ENCODE peak calls at places on chromosomes 13 and 19, in seven cellular contexts. I is AG09319, W is HFF-Myc, L is WTC11, S is fibroblast of pulmonary artery, X is BE2C, R is transverse colon. P is an unnamed sample.

GRCh38 chr13:100646030-100646673 is 28.4 kb downstream of the TMTC4 start:
- DNase-seq in R (no peak), X (peak; percentile 43), I (no peak), S (peak; percentile 60), W (no peak), L (peak; percentile 55), P (peak; percentile 30)

GRCh38 chr13:84864341-84864740 is 934.9 kb downstream of the SLITRK6 start:
- DNase-seq in S (no peak), X (no peak), W (no peak), L (no peak), I (no peak), R (no peak), P (no peak)

GRCh38 chr19:52786078-52786463 is 520 bp downstream of the ZNF600 start:
- DNase-seq in I (no peak), S (no peak), L (peak; percentile 31), X (no peak), W (no peak), R (peak; percentile 24), P (peak; percentile 14)

GRCh38 chr13:28530729-28531194 is 35.8 kb upstream of the FLT1 start:
- DNase-seq in W (no peak), I (no peak), X (no peak), L (no peak), R (no peak), S (peak; percentile 50), P (no peak)

GRCh38 chr13:26973281-26973680 is 198.3 kb downstream of the USP12 start:
- DNase-seq in I (no peak), S (no peak), W (no peak), X (no peak), R (no peak), L (no peak), P (no peak)

GRCh38 chr19:47099576-47100050 is 14.0 kb downstream of the ZC3H4 start:
- DNase-seq in I (no peak), X (no peak), S (no peak), L (no peak), W (no peak), R (no peak), P (no peak)

GRCh38 chr19:35736913-35737886 is 5.1 kb downstream of the IGFLR1 start:
- DNase-seq in W (no peak), L (no peak), X (no peak), I (no peak), R (no peak), S (no peak), P (no peak)

GRCh38 chr13:44819245-44819644 is 170.0 kb downstream of the NUFIP1 start:
- DNase-seq in L (no peak), W (peak; percentile 74), R (no peak), S (peak; percentile 82), I (no peak), X (no peak), P (no peak)

GRCh38 chr19:511101-511841 is 4.0 kb downstream of the TPGS1 start:
- DNase-seq in L (peak; percentile 38), R (peak; percentile 82), S (peak; percentile 72), I (no peak), W (no peak), X (no peak), P (no peak)

GRCh38 chr19:19329199-19329598 is 8.6 kb downstream of the MAU2 start:
- DNase-seq in W (no peak), X (no peak), S (peak; percentile 6), L (no peak), I (no peak), R (no peak), P (no peak)

GRCh38 chr13:26011996-26012688 is 39.7 kb downstream of the SHISA2 start:
- DNase-seq in X (no peak), S (peak; percentile 6), R (no peak), I (no peak), L (no peak), W (no peak), P (no peak)

GRCh38 chr19:28208745-28209144 is 1004.2 kb downstream of the UQCRFS1 start:
- DNase-seq in I (no peak), X (no peak), L (no peak), W (no peak), S (no peak), R (no peak), P (no peak)

GRCh38 chr19:21022996-21023395 is 2.5 kb downstream of the ZNF430 start:
- DNase-seq in I (no peak), L (no peak), S (peak; percentile 27), X (no peak), R (no peak), W (peak; percentile 14), P (no peak)

GRCh38 chr19:9306443-9306842 is 3.2 kb downstream of the ZNF699 start:
- DNase-seq in X (no peak), L (no peak), W (no peak), S (peak; percentile 39), I (no peak), R (no peak), P (no peak)

GRCh38 chr19:33063356-33064116 is 1.2 kb downstream of the RHPN2 start:
- DNase-seq in S (peak; percentile 43), R (peak; percentile 78), L (peak; percentile 24), I (no peak), X (peak; percentile 29), W (no peak), P (peak; percentile 22)

GRCh38 chr19:46890423-46891170 is 29.8 kb downstream of the ARHGAP35 start:
- DNase-seq in S (peak; percentile 63), R (no peak), L (no peak), X (no peak), I (peak; percentile 92), W (peak; percentile 79), P (no peak)

GRCh38 chr19:34336781-34337271 is 28.2 kb upstream of the GPI start:
- DNase-seq in S (peak; percentile 62), W (peak; percentile 15), L (no peak), X (no peak), I (no peak), R (no peak), P (peak; percentile 35)

GRCh38 chr19:15421726-15422260 is 3.0 kb upstream of the AKAP8L start:
- DNase-seq in I (no peak), W (no peak), L (no peak), X (peak; percentile 84), S (no peak), R (no peak), P (no peak)

GRCh38 chr13:30331331-30331771 is 24.0 kb upstream of the KATNAL1 start:
- DNase-seq in X (no peak), I (no peak), R (peak; percentile 26), W (no peak), L (no peak), S (no peak), P (no peak)

GRCh38 chr19:1773173-1773572 is 19.9 kb downstream of the ONECUT3 start:
- DNase-seq in I (no peak), W (no peak), R (no peak), S (peak; percentile 46), X (no peak), L (no peak), P (no peak)

GRCh38 chr13:112531263-112531794 is 56.6 kb downstream of the TUBGCP3 start:
- DNase-seq in I (no peak), L (no peak), S (no peak), X (peak; percentile 87), W (no peak), R (no peak), P (no peak)

GRCh38 chr13:99528547-99528946 is 27.3 kb downstream of the TM9SF2 start:
- DNase-seq in X (peak; percentile 15), R (no peak), L (no peak), I (no peak), S (no peak), W (no peak), P (no peak)
- TF ChIP-seq CTCF in X (peak; percentile 54), R (no peak), L (no peak), I (peak; percentile 14), S (peak; percentile 4), W (no peak), P (no peak)

DNA sequence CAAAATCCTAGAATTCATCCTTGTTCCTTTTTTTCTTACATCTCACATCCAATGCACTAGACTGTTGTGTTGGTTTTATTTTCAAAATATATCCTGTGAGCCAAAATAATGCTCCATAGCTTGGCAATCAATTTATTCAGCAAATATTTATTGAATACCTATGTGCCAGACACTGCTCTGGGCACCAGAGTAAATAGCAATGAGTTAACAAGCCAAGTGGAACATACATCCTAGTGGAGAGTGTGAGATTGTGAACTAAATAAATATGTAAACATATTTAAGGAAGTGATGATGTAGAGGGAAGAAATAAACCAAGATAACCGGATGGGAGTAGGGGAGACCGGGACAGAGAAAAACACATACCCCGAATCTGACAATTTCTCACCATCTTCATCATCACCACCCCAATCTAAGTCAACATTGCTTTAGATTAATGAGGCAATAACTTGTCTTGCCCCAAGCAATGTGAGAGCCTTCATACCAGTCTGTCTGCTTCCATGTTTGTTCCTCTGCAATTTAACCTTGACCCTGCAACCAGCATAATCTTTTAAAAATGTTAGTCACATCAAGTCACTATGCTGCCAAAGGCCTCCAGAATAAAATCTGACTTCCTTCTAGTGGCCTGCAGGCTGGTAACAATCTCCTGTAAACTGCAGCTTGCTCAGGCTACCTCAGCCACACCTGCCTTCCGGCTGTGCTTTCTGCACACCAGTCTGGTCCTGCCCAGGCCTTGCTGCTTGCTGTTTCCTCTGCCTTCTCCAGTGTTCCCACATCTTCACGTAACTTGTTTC is 199.2 kb downstream of the DLEU7 start:
- DNase-seq in I (no peak), W (no peak), R (no peak), X (no peak), S (no peak), L (no peak), P (no peak)
- TF ChIP-seq CTCF in I (no peak), W (no peak), R (no peak), X (no peak), S (no peak), L (no peak), P (no peak)

DNA sequence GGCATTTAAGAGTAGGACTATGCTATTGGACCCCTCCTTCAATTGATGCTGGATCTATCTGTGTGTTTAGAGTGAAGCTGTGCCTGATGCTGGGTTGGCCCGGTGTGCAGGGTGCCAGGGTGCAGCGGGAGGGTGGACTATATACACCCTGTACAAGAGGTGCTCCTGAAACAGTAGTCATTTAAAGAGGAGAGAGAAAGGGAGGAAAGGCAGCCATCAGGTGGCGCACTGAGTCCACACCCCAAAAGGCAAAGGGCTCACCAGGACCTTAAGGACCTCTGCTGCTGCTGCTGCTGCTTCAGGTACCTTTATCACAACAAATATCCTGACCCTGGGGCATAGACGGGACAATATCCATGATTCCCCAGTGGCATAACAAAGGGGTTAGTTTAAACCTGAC is 39.4 kb downstream of the ZNF136 start:
- DNase-seq in R (peak; percentile 64), W (no peak), L (peak; percentile 72), X (no peak), I (no peak), S (no peak), P (no peak)
- TF ChIP-seq CTCF in R (peak; percentile 41), W (no peak), L (peak; percentile 38), X (peak; percentile 36), I (no peak), S (no peak), P (no peak)

DNA sequence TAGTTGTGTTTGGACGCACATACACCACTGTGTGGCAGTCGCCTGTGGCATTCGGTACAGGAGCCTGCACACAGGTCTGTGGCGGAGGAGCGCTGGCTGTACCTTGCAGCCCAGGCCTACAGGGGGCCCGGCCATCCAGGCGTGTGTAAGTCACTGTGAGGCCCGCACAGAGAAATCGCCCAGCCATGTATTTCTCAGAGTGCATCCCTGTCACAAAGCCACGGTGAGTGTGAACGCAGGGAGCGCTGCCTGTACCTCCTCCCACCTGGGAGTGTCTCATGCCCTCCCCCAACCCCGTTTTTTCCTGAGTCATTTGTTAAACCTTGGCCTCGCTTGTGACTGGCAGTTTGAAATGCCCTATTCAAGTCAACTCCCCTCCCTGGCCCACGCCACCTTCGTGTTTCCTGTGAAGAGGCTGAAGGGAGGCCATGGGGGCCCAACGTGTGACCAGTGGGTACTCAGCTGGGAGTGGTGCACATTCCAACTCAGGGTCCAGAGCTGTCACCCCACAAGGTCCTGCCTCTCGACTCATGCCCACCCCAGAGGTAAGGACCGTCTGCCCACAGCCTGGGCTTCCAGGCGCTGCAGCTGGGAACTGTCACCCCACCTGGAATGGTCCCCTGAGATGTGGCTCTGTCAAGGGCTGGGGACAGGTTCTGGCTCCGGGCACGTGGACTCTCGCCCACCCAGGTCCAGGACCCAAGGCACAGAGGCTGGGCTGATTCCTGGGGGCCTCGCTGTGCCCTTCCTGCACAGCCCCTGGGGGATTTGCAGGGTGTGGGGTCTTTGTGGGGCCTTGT is 11.6 kb upstream of the RASA3 start:
- DNase-seq in I (no peak), R (peak; percentile 43), S (no peak), W (no peak), X (peak; percentile 49), L (peak; percentile 59), P (peak; percentile 66)
- TF ChIP-seq CTCF in I (no peak), R (no peak), S (no peak), W (peak; percentile 11), X (peak; percentile 44), L (no peak), P (peak; percentile 53)